ENCODE peak calls at places on chromosomes 11 and 22, in seven cellular contexts. One of them, this sample, is unnamed.

GRCh38 chr11:11306855-11307254 is 46.2 kb downstream of the CSNK2A3 start:
- DNase-seq in endodermal cell: no peak
- DNase-seq in RWPE1: no peak
- DNase-seq in mammary epithelial cell: peak
- DNase-seq in GM06990: no peak
- DNase-seq in thoracic aorta: no peak
- DNase-seq in tibial nerve: no peak
- DNase-seq in this sample: no peak

GRCh38 chr11:6856871-6857270 is 6.0 kb upstream of the OR10A2 start:
- DNase-seq in thoracic aorta: no peak
- DNase-seq in RWPE1: no peak
- DNase-seq in tibial nerve: no peak
- DNase-seq in GM06990: peak
- DNase-seq in mammary epithelial cell: peak
- DNase-seq in endodermal cell: no peak
- DNase-seq in this sample: no peak

GRCh38 chr11:134361241-134361640 is 29.5 kb downstream of the GLB1L2 start:
- DNase-seq in tibial nerve: no peak
- DNase-seq in RWPE1: no peak
- DNase-seq in mammary epithelial cell: no peak
- DNase-seq in GM06990: no peak
- DNase-seq in thoracic aorta: no peak
- DNase-seq in endodermal cell: peak
- DNase-seq in this sample: no peak

GRCh38 chr11:93396356-93396755 is 65.8 kb downstream of the DEUP1 start:
- DNase-seq in RWPE1: no peak
- DNase-seq in GM06990: no peak
- DNase-seq in endodermal cell: no peak
- DNase-seq in mammary epithelial cell: peak
- DNase-seq in tibial nerve: no peak
- DNase-seq in thoracic aorta: no peak
- DNase-seq in this sample: no peak

GRCh38 chr11:13160302-13160701 is 117.3 kb upstream of the BMAL1 start:
- DNase-seq in GM06990: no peak
- DNase-seq in thoracic aorta: no peak
- DNase-seq in tibial nerve: no peak
- DNase-seq in RWPE1: peak
- DNase-seq in endodermal cell: no peak
- DNase-seq in mammary epithelial cell: peak
- DNase-seq in this sample: no peak

GRCh38 chr11:119717839-119718534 is 11.0 kb downstream of the NECTIN1 start:
- DNase-seq in endodermal cell: no peak
- DNase-seq in RWPE1: no peak
- DNase-seq in mammary epithelial cell: no peak
- DNase-seq in tibial nerve: no peak
- DNase-seq in thoracic aorta: no peak
- DNase-seq in GM06990: no peak
- DNase-seq in this sample: peak

GRCh38 chr11:12274558-12275197 is 102.7 kb upstream of the PARVA start:
- DNase-seq in RWPE1: no peak
- DNase-seq in mammary epithelial cell: no peak
- DNase-seq in thoracic aorta: no peak
- DNase-seq in GM06990: no peak
- DNase-seq in tibial nerve: no peak
- DNase-seq in endodermal cell: peak
- DNase-seq in this sample: no peak

GRCh38 chr22:47623056-47623739 is 860.7 kb downstream of the TBC1D22A start:
- DNase-seq in RWPE1: no peak
- DNase-seq in mammary epithelial cell: no peak
- DNase-seq in endodermal cell: no peak
- DNase-seq in thoracic aorta: no peak
- DNase-seq in GM06990: no peak
- DNase-seq in tibial nerve: no peak
- DNase-seq in this sample: no peak

GRCh38 chr22:43901976-43902643 is 10.3 kb upstream of the PNPLA5 start:
- DNase-seq in mammary epithelial cell: no peak
- DNase-seq in tibial nerve: no peak
- DNase-seq in GM06990: no peak
- DNase-seq in thoracic aorta: no peak
- DNase-seq in endodermal cell: no peak
- DNase-seq in RWPE1: peak
- DNase-seq in this sample: no peak

GRCh38 chr11:7561562-7561961 is 47.8 kb downstream of the PPFIBP2 start:
- DNase-seq in endodermal cell: no peak
- DNase-seq in GM06990: no peak
- DNase-seq in RWPE1: no peak
- DNase-seq in mammary epithelial cell: no peak
- DNase-seq in tibial nerve: no peak
- DNase-seq in thoracic aorta: no peak
- DNase-seq in this sample: no peak

GRCh38 chr11:17812286-17813187 is 78.0 kb downstream of the KCNC1 start:
- DNase-seq in thoracic aorta: no peak
- DNase-seq in tibial nerve: no peak
- DNase-seq in GM06990: no peak
- DNase-seq in endodermal cell: no peak
- DNase-seq in mammary epithelial cell: no peak
- DNase-seq in RWPE1: no peak
- DNase-seq in this sample: no peak

GRCh38 chr11:110858556-110858921 is 146.3 kb upstream of the ARHGAP20 start:
- DNase-seq in thoracic aorta: no peak
- DNase-seq in RWPE1: no peak
- DNase-seq in tibial nerve: peak
- DNase-seq in GM06990: peak
- DNase-seq in mammary epithelial cell: no peak
- DNase-seq in endodermal cell: no peak
- DNase-seq in this sample: peak

GRCh38 chr11:72787262-72788104 is 6.4 kb downstream of the STARD10 start:
- DNase-seq in thoracic aorta: no peak
- DNase-seq in endodermal cell: peak
- DNase-seq in mammary epithelial cell: no peak
- DNase-seq in tibial nerve: no peak
- DNase-seq in RWPE1: no peak
- DNase-seq in GM06990: peak
- DNase-seq in this sample: no peak

GRCh38 chr11:26649884-26650283 is 72.0 kb downstream of the SLC5A12 start:
- DNase-seq in GM06990: no peak
- DNase-seq in tibial nerve: no peak
- DNase-seq in thoracic aorta: no peak
- DNase-seq in mammary epithelial cell: peak
- DNase-seq in RWPE1: peak
- DNase-seq in endodermal cell: peak
- DNase-seq in this sample: peak

DNA sequence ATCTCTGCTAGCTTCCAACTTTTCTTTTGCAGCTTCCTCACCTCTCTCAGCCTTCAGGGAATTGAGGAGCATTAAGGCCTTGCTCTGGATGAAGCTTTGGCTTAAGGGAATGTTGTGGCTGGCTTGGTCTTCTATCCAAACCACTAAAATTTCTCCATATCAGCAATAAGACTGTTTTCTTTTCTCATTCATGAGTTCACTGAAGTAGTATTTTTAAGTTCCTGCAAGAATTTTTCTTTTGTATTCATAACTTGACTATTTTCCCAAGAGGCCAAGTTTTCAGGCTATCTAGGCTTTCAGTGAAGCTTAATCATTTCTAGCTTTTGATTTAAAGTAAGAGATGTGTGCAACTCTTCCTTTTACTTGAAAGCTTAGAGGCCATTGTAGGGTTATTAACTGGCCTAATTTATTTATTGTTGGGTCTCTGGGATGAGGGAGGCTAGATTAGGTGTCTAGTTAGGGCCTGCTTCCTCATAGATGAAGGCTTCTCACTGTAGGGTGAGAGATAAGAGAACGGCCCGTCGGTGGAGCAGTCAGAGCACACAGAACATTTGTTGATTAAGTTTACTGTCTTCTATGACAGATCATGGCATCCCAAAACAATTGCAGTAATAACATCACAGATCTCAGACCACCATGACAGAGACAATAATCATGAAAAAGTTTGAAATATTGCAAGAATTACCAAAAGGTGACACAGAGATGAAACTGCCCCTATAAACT is 33.2 kb downstream of the CSF2RB start:
- DNase-seq in mammary epithelial cell: no peak
- DNase-seq in GM06990: no peak
- DNase-seq in thoracic aorta: no peak
- DNase-seq in endodermal cell: no peak
- DNase-seq in tibial nerve: no peak
- DNase-seq in RWPE1: no peak
- DNase-seq in this sample: no peak
- TF ChIP-seq CTCF in mammary epithelial cell: no peak
- TF ChIP-seq CTCF in GM06990: peak
- TF ChIP-seq CTCF in thoracic aorta: no peak
- TF ChIP-seq CTCF in endodermal cell: peak
- TF ChIP-seq CTCF in tibial nerve: no peak
- TF ChIP-seq CTCF in RWPE1: peak
- TF ChIP-seq CTCF in this sample: no peak

DNA sequence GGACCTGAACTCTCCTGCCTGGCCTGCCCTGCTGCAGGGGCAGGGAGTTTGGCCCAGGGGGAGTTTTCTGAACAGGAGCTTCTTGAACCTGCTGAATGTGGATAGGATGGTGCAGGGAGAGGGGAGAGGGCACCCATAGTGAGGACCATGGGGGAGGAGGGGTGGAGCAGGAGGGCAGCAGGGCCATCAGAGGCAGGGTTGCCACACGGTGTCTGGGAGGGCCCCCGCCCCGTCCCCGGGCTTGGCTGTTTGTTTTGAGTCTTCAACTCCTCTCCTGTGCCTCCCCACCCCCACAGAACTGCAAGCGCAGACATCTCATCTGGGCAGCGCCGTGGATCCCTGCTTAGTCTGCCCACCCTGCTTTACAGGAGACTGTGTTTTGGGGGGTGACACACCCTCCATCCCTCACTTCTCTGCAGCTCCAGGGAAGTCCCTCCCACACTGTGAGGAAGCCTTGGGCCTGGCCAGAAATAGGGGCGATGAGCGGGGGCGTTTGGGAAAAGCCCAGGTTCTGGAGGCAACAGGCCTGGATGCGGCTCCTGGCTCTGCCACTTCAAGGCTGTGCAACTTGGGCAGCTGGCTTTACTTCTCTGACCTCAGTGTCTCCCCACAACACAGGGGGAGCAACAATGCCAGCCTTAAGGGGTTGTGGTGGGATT is 14.4 kb downstream of the NFAM1 start:
- DNase-seq in thoracic aorta: no peak
- DNase-seq in tibial nerve: no peak
- DNase-seq in GM06990: no peak
- DNase-seq in RWPE1: no peak
- DNase-seq in endodermal cell: no peak
- DNase-seq in mammary epithelial cell: no peak
- DNase-seq in this sample: no peak
- TF ChIP-seq CTCF in thoracic aorta: no peak
- TF ChIP-seq CTCF in tibial nerve: no peak
- TF ChIP-seq CTCF in GM06990: no peak
- TF ChIP-seq CTCF in RWPE1: no peak
- TF ChIP-seq CTCF in endodermal cell: no peak
- TF ChIP-seq CTCF in mammary epithelial cell: no peak
- TF ChIP-seq CTCF in this sample: no peak

GRCh38 chr11:31797227-31798056 is 13.7 kb downstream of the PAX6 start:
- DNase-seq in thoracic aorta: no peak
- DNase-seq in mammary epithelial cell: no peak
- DNase-seq in RWPE1: no peak
- DNase-seq in endodermal cell: peak
- DNase-seq in tibial nerve: no peak
- DNase-seq in GM06990: no peak
- DNase-seq in this sample: no peak

GRCh38 chr11:31796523-31797226 is 14.4 kb downstream of the PAX6 start:
- DNase-seq in endodermal cell: no peak
- DNase-seq in mammary epithelial cell: no peak
- DNase-seq in RWPE1: no peak
- DNase-seq in GM06990: no peak
- DNase-seq in tibial nerve: no peak
- DNase-seq in thoracic aorta: no peak
- DNase-seq in this sample: no peak

GRCh38 chr11:31799036-31799793 is 11.9 kb downstream of the PAX6 start:
- DNase-seq in thoracic aorta: no peak
- DNase-seq in RWPE1: no peak
- DNase-seq in tibial nerve: no peak
- DNase-seq in mammary epithelial cell: no peak
- DNase-seq in endodermal cell: peak
- DNase-seq in GM06990: no peak
- DNase-seq in this sample: peak

GRCh38 chr11:31799794-31800397 is 11.2 kb downstream of the PAX6 start:
- DNase-seq in RWPE1: no peak
- DNase-seq in endodermal cell: peak
- DNase-seq in tibial nerve: no peak
- DNase-seq in GM06990: no peak
- DNase-seq in thoracic aorta: no peak
- DNase-seq in mammary epithelial cell: no peak
- DNase-seq in this sample: no peak

GRCh38 chr11:31798057-31799035 is 12.8 kb downstream of the PAX6 start:
- DNase-seq in endodermal cell: peak
- DNase-seq in mammary epithelial cell: no peak
- DNase-seq in RWPE1: no peak
- DNase-seq in tibial nerve: no peak
- DNase-seq in GM06990: peak
- DNase-seq in thoracic aorta: no peak
- DNase-seq in this sample: peak
- TF ChIP-seq CTCF in endodermal cell: peak
- TF ChIP-seq CTCF in mammary epithelial cell: no peak
- TF ChIP-seq CTCF in RWPE1: no peak
- TF ChIP-seq CTCF in tibial nerve: no peak
- TF ChIP-seq CTCF in GM06990: peak
- TF ChIP-seq CTCF in thoracic aorta: no peak
- TF ChIP-seq CTCF in this sample: no peak

GRCh38 chr11:57566564-57567209 is 785 bp downstream of the UBE2L6 start:
- DNase-seq in mammary epithelial cell: no peak
- DNase-seq in thoracic aorta: no peak
- DNase-seq in tibial nerve: no peak
- DNase-seq in RWPE1: no peak
- DNase-seq in GM06990: no peak
- DNase-seq in endodermal cell: no peak
- DNase-seq in this sample: no peak

GRCh38 chr11:57567210-57567511 is 311 bp downstream of the UBE2L6 start:
- DNase-seq in RWPE1: peak
- DNase-seq in mammary epithelial cell: peak
- DNase-seq in tibial nerve: no peak
- DNase-seq in thoracic aorta: no peak
- DNase-seq in endodermal cell: no peak
- DNase-seq in GM06990: no peak
- DNase-seq in this sample: no peak

GRCh38 chr11:57566035-57566504 is 1.4 kb downstream of the UBE2L6 start:
- DNase-seq in thoracic aorta: no peak
- DNase-seq in tibial nerve: no peak
- DNase-seq in GM06990: peak
- DNase-seq in RWPE1: peak
- DNase-seq in mammary epithelial cell: peak
- DNase-seq in endodermal cell: no peak
- DNase-seq in this sample: no peak

GRCh38 chr11:57567512-57568329 is at the start of gene UBE2L6:
- DNase-seq in endodermal cell: peak
- DNase-seq in thoracic aorta: peak
- DNase-seq in RWPE1: peak
- DNase-seq in tibial nerve: peak
- DNase-seq in mammary epithelial cell: no peak
- DNase-seq in GM06990: peak
- DNase-seq in this sample: peak

DNA sequence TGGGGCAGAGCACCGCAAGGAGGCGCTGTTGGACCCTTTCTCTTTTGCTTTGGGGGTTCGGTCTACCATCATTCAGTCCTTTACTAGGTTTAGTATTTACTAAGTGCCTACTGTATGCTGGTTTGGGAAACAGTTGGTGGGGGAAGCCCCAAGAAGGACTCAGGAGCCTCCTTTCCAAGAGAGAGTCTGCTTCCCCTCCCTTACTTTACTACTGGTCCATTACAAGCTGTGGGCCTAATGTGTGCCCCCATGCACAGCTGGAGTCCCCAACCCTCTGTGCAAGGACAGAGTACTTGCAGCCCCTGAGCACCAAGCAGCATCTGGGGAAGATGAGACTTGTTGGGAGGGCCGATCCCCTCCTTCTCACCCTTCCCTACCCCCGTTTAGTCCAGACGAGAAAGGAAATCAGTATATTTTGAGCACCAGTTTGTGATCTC is 876 bp upstream of the UBE2L6 start:
- DNase-seq in thoracic aorta: no peak
- DNase-seq in endodermal cell: peak
- DNase-seq in tibial nerve: no peak
- DNase-seq in mammary epithelial cell: peak
- DNase-seq in GM06990: peak
- DNase-seq in RWPE1: no peak
- DNase-seq in this sample: peak
- TF ChIP-seq CTCF in thoracic aorta: peak
- TF ChIP-seq CTCF in endodermal cell: peak
- TF ChIP-seq CTCF in tibial nerve: peak
- TF ChIP-seq CTCF in mammary epithelial cell: peak
- TF ChIP-seq CTCF in GM06990: peak
- TF ChIP-seq CTCF in RWPE1: peak
- TF ChIP-seq CTCF in this sample: peak

This sample was measured in nephron progenitor cell.